ENCODE peak calls at places on chromosome 9, in five cellular contexts. T is GM12878, Z is colonic mucosa, D is SJSA1, X is IMR-90. F is an unnamed sample.
A peak's percentile ranks its signal among the peaks of the same experiment; 100 is the strongest.

GRCh38 chr9:77999231-77999631 is 32.4 kb downstream of the GNAQ start:
- DNase-seq in Z (no peak), D (no peak), X (peak; percentile 35), T (no peak), F (no peak)

GRCh38 chr9:78871452-78872331 is 574.8 kb downstream of the PSAT1 start:
- DNase-seq in X (peak; percentile 95), Z (no peak), T (no peak), D (peak; percentile 67), F (peak; percentile 82)

GRCh38 chr9:86604741-86605140 is 250.5 kb upstream of the TUT7 start:
- DNase-seq in Z (no peak), T (no peak), X (peak; percentile 28), D (no peak), F (no peak)

GRCh38 chr9:135095470-135096407 is 8.3 kb downstream of the OLFM1 start:
- DNase-seq in X (no peak), D (no peak), Z (no peak), T (no peak), F (no peak)

GRCh38 chr9:93261735-93262523 is 78.0 kb downstream of the WNK2 start:
- DNase-seq in X (no peak), Z (peak; percentile 19), T (no peak), D (peak; percentile 40), F (no peak)

GRCh38 chr9:87498816-87499454 is 1.3 kb downstream of the DAPK1 start:
- DNase-seq in D (no peak), Z (no peak), T (no peak), X (no peak), F (no peak)

GRCh38 chr9:76620586-76620985 is 143.7 kb upstream of the PCA3 start:
- DNase-seq in X (no peak), Z (no peak), T (no peak), D (no peak), F (no peak)

GRCh38 chr9:100498592-100498991 is 25.6 kb downstream of the TMEFF1 start:
- DNase-seq in X (peak; percentile 61), T (no peak), D (no peak), Z (no peak), F (no peak)

GRCh38 chr9:116155700-116156045 is 2.1 kb downstream of the PAPPA start:
- DNase-seq in D (no peak), X (peak; percentile 75), Z (no peak), T (no peak), F (no peak)
- H3K27me3 ChIP-seq in D (no peaks in the 10 kb centered on the region), X (no peaks in the 10 kb centered on the region), Z (peaks cover 30% of the 10 kb centered on the region), T (peaks cover 12% of the 10 kb centered on the region), F (no peaks in the 10 kb centered on the region)

DNA sequence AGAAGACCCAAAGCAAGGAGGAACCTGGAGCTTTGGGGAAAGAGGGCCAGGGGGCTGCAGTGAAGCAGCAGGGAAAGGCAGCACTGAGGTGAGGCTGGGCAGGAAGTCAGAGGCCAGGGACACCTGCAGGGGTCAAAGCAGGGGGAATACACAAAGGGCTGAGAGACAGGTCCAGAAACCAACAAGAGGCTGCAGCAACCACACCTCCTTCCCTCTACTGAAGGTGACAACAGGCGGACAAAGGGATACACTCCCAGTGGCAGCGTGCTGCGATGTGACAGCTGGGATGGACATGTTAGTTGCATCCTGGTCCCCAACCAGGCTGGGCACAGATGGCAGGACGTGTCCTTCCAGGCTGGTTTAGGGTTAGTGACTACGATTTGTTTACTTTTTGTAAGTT is 12.6 kb downstream of the CFAP77 start:
- DNase-seq in X (no peak), D (no peak), Z (no peak), T (no peak), F (no peak)
- H3K27me3 ChIP-seq in X (peaks cover 58% of the 10 kb centered on the region), D (peaks cover 57% of the 10 kb centered on the region), Z (peaks cover 15% of the 10 kb centered on the region), T (peaks cover 4% of the 10 kb centered on the region), F (peaks cover 53% of the 10 kb centered on the region)

GRCh38 chr9:107852891-107853290 is 363.3 kb upstream of the KLF4 start:
- DNase-seq in T (no peak), X (no peak), Z (no peak), D (no peak), F (no peak)
- H3K27me3 ChIP-seq in T (no peaks in the 10 kb centered on the region), X (no peaks in the 10 kb centered on the region), Z (no peaks in the 10 kb centered on the region), D (no peaks in the 10 kb centered on the region), F (no peaks in the 10 kb centered on the region)

DNA sequence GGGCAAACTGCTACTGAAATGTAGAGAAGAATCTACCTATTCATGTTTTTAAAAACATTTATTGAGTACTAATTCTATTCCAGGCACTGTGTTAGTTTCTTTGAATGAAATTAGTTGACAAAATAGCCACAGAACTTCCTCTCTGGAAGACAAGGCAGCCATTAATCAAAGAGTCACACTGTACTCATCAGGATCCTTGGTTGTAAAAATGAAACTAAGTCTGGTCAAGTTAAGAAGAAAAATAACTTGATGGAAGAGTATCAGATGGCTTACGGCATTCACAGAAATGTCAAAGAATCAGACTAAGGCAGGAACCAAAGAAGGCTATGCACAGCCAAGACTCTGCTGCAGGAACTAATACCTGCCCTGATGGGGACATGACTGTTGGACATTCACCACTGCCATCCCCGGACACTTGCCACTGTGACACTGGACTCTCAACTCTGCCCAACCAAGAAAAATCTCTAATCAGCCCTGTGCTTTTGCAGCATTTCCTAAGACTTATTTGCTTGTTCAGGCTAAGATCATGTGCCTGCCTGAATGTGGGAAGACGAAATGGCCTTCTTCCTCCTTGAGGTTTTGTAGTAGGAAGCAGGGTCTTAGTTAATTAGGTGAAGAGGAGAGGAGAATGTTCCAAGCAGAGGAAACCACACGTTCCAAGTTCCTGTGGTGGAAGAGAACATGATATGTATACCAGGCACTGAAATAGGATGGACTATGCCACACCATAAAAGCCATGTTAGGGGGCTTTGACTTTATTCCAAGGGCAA is 23.3 kb upstream of the NDUFB6 start:
- DNase-seq in T (no peak), X (no peak), Z (no peak), D (no peak), F (no peak)
- H3K27me3 ChIP-seq in T (no peaks in the 10 kb centered on the region), X (peaks cover 5% of the 10 kb centered on the region), Z (no peaks in the 10 kb centered on the region), D (no peaks in the 10 kb centered on the region), F (peaks cover 2% of the 10 kb centered on the region)

DNA sequence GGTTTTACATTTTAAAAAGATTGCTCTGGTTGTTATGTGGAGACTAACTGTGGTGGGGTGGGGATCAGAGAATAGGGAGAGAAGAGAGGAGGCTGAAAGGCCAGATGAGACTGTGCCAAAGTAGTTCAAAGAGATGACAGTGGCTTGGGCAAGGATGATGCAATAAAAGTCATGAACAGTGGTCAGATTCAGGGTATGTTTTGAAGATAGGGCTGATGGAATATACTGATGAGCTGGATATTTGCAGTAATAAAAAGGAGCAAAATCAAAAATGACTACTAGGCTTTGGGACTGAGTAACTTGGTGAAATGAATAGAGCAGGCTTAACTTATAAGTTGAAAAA is 37.6 kb upstream of the CDK5RAP2 start:
- DNase-seq in D (no peak), T (no peak), Z (no peak), X (peak; percentile 18), F (no peak)
- H3K27me3 ChIP-seq in D (no peaks in the 10 kb centered on the region), T (no peaks in the 10 kb centered on the region), Z (no peaks in the 10 kb centered on the region), X (no peaks in the 10 kb centered on the region), F (no peaks in the 10 kb centered on the region)

GRCh38 chr9:136201609-136202448 is 3.1 kb downstream of the LHX3 start:
- DNase-seq in Z (no peak), X (no peak), T (no peak), D (no peak), F (no peak)
- H3K27me3 ChIP-seq in Z (peaks cover 77% of the 10 kb centered on the region), X (peaks cover 71% of the 10 kb centered on the region), T (peaks cover 10% of the 10 kb centered on the region), D (peaks cover 79% of the 10 kb centered on the region), F (peaks cover 66% of the 10 kb centered on the region)